ENCODE peak calls at places on chromosomes 13 and 19, in six cellular contexts. F is HepG2, A is progenitor cell of endocrine pancreas, J is WTC11, M is omental fat pad, Z is tibial artery. S is an unnamed sample.
A peak's percentile ranks its signal among the peaks of the same experiment; 100 is the strongest.

GRCh38 chr13:70816853-70817252 is 708.6 kb upstream of the KLHL1 start:
- DNase-seq in M (no peak), J (no peak), A (no peak), F (no peak), Z (no peak), S (no peak)

GRCh38 chr19:38118176-38118575 is 105.8 kb downstream of the DPF1 start:
- DNase-seq in F (no peak), A (no peak), J (no peak), M (no peak), Z (no peak), S (no peak)

GRCh38 chr19:2039082-2039958 is 11.7 kb downstream of the MKNK2 start:
- DNase-seq in A (no peak), F (no peak), M (no peak), Z (no peak), J (no peak), S (no peak)

GRCh38 chr19:3968556-3969434 is 2.1 kb downstream of the DAPK3 start:
- DNase-seq in A (peak; percentile 71), Z (peak; percentile 98), F (peak; percentile 98), M (peak; percentile 50), J (peak; percentile 85), S (no peak)

GRCh38 chr19:20664917-20665781 is 3.8 kb upstream of the ZNF626 start:
- DNase-seq in Z (peak; percentile 81), J (peak; percentile 37), M (no peak), A (peak; percentile 22), F (peak; percentile 22), S (no peak)

GRCh38 chr19:22332924-22333323 is 46.7 kb downstream of the ZNF729 start:
- DNase-seq in M (no peak), Z (no peak), F (no peak), A (no peak), J (no peak), S (no peak)

GRCh38 chr13:57424379-57424778 is 207.2 kb upstream of the PCDH17 start:
- DNase-seq in F (peak; percentile 1), M (no peak), A (no peak), J (no peak), Z (no peak), S (no peak)

GRCh38 chr13:40505196-40505595 is 161.2 kb downstream of the FOXO1 start:
- DNase-seq in Z (no peak), A (no peak), M (no peak), J (no peak), F (no peak), S (no peak)

GRCh38 chr19:3803986-3804385 is 17.8 kb upstream of the MATK start:
- DNase-seq in Z (no peak), F (no peak), M (no peak), J (no peak), A (no peak), S (no peak)

GRCh38 chr13:109412232-109412935 is 374.0 kb downstream of the IRS2 start:
- DNase-seq in J (peak; percentile 44), M (no peak), A (peak; percentile 22), F (no peak), Z (no peak), S (no peak)

GRCh38 chr13:23516190-23516589 is 54.0 kb upstream of the TNFRSF19 start:
- DNase-seq in F (no peak), A (no peak), M (no peak), Z (no peak), J (no peak), S (no peak)

GRCh38 chr19:13588953-13589833 is 82.9 kb upstream of the CACNA1A start:
- DNase-seq in J (peak; percentile 90), M (peak; percentile 69), Z (peak; percentile 77), A (peak; percentile 88), F (peak; percentile 22), S (peak; percentile 57)

GRCh38 chr13:104625196-104625595 is 1559.0 kb upstream of the SLC10A2 start:
- DNase-seq in F (no peak), M (no peak), Z (no peak), J (no peak), A (no peak), S (no peak)

GRCh38 chr13:113562085-113562749 is 22.3 kb upstream of the TFDP1 start:
- DNase-seq in Z (peak; percentile 70), J (peak; percentile 88), F (peak; percentile 65), M (no peak), A (peak; percentile 57), S (no peak)

GRCh38 chr19:13764821-13765394 is 586 bp downstream of the MRI1 start:
- DNase-seq in Z (no peak), F (no peak), J (peak; percentile 32), M (no peak), A (no peak), S (no peak)

GRCh38 chr13:80168089-80168850 is 172.7 kb downstream of the SPRY2 start:
- DNase-seq in A (no peak), Z (no peak), J (no peak), M (no peak), F (no peak), S (peak; percentile 48)

GRCh38 chr19:51295382-51296126 is 15.9 kb upstream of the IGLON5 start:
- DNase-seq in M (no peak), A (no peak), J (no peak), Z (no peak), F (no peak), S (no peak)

GRCh38 chr19:51712461-51713081 is 11.2 kb downstream of the HAS1 start:
- DNase-seq in F (no peak), Z (no peak), A (no peak), M (no peak), J (peak; percentile 66), S (peak; percentile 43)

GRCh38 chr19:2653717-2654584 is 48.5 kb downstream of the GNG7 start:
- DNase-seq in A (no peak), Z (no peak), F (no peak), M (no peak), J (peak; percentile 63), S (no peak)

GRCh38 chr13:110525328-110526319 is 35.9 kb downstream of the RAB20 start:
- DNase-seq in J (no peak), Z (no peak), A (no peak), F (no peak), M (no peak), S (no peak)

GRCh38 chr13:51004918-51005460 is 95.4 kb downstream of the RNASEH2B start:
- DNase-seq in A (no peak), Z (no peak), J (no peak), F (no peak), M (no peak), S (no peak)

GRCh38 chr19:32287086-32287485 is 58.3 kb upstream of the ZNF507 start:
- DNase-seq in Z (no peak), J (no peak), F (no peak), A (no peak), M (no peak), S (no peak)

GRCh38 chr19:56942749-56943148 is 102.2 kb upstream of the PEG3 start:
- DNase-seq in F (no peak), A (peak; percentile 14), J (no peak), M (no peak), Z (peak; percentile 73), S (no peak)

GRCh38 chr13:112661291-112661690 is 28.5 kb upstream of the ATP11A start:
- DNase-seq in J (no peak), A (no peak), M (no peak), F (no peak), Z (no peak), S (no peak)

GRCh38 chr19:4878491-4878968 is 11.1 kb upstream of the PLIN3 start:
- DNase-seq in M (no peak), J (peak; percentile 38), Z (no peak), F (no peak), A (no peak), S (no peak)

DNA sequence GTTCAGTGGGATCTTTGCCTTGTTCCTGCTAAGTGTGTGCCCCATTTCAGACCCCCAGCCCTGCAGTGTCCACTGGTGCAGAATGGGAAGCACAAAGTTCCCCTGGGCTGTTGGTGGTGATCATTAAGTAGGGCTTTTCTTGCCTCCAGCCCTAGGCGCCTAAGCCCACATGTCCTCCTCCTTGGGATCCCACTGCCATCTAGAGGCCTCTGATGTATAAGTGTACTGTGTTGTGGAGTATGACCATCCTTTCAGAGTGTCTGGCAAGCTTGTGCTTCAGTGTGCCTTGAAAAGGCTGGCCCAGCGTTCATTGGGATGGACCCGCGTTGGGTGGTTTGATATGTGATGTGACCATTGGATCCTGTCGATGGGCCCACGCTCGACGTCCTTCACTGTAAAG is 71.2 kb downstream of the WASF3 start:
- DNase-seq in F (peak; percentile 28), J (peak; percentile 22), Z (no peak), M (no peak), A (no peak), S (no peak)
- TF ChIP-seq CTCF in F (peak; percentile 36), J (no peak), Z (no peak), M (no peak), A (no peak), S (no peak)

GRCh38 chr13:73018336-73018735 is 40.5 kb upstream of the KLF5 start:
- DNase-seq in Z (no peak), J (no peak), A (no peak), M (no peak), F (peak; percentile 13), S (no peak)
- TF ChIP-seq CTCF in Z (no peak), J (no peak), A (no peak), M (no peak), F (no peak), S (no peak)

GRCh38 chr19:39154084-39154625 is 28.6 kb downstream of the PAK4 start:
- DNase-seq in Z (no peak), A (no peak), J (no peak), M (no peak), F (no peak), S (no peak)

GRCh38 chr19:39155741-39156140 is 30.2 kb downstream of the PAK4 start:
- DNase-seq in F (no peak), M (no peak), J (no peak), Z (no peak), A (no peak), S (no peak)

GRCh38 chr19:39155114-39155700 is 29.6 kb downstream of the PAK4 start:
- DNase-seq in M (no peak), J (no peak), F (no peak), Z (no peak), A (no peak), S (no peak)

GRCh38 chr19:39156230-39156890 is 30.8 kb downstream of the PAK4 start:
- DNase-seq in Z (no peak), J (no peak), F (no peak), M (no peak), A (no peak), S (no peak)

GRCh38 chr19:39154626-39155100 is 29.1 kb downstream of the PAK4 start:
- DNase-seq in A (no peak), F (no peak), Z (no peak), J (peak; percentile 56), M (no peak), S (no peak)
- TF ChIP-seq CTCF in A (no peak), F (no peak), Z (no peak), J (no peak), M (no peak), S (no peak)

DNA sequence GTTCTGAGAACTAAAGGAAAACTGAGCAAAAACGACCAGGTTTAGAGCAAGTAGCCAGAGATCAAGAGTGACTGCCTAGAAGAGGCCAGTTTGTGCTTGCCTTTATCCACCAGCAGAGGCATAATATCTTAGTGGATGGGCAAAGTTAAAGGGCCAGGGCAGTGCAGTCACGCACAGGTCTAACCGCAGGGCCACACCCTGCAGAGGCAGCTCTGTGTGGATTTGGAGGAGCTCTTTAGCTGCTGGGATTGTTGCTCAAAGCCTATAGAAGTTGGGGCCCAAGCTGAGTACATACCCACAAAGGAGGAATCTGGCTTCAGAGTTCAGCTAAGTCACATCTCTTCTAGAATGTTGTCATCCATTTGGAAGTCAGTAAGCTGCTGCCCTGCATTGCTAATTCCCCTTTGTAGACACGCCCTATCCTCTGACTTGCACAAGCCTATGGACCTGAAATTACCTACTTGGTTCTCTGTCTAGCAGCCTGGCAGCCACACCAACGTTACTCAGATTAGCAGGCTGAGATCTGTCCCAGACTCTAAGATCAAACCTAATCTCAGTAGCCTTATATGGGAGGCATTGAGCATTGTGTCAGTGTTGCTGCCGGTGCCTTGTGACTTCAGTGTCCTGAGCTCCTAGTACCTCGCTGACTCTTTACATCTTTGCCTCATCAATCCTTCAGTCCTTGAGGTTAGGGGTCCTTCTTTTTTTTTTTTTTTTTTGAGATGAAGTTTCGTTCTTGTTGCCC is 102.9 kb upstream of the STARD13 start:
- DNase-seq in J (no peak), Z (no peak), M (no peak), A (no peak), F (no peak), S (no peak)
- TF ChIP-seq CTCF in J (no peak), Z (no peak), M (no peak), A (no peak), F (no peak), S (no peak)